ENCODE peak calls at places on chromosomes 11 and 22, in nine cellular contexts. J is mesenchymal stem cell, R is pancreas, I is Panc1, A is tibial nerve, Q is fibroblast of lung, T is ovary, B is IMR-90, U is HAP-1. F is an unnamed sample.

GRCh38 chr11:119786431-119787073 is 57.6 kb upstream of the NECTIN1 start:
- DNase-seq in J (no peak), R (no peak), I (no peak), A (no peak), Q (no peak), T (no peak), B (no peak), U (no peak), F (no peak)

GRCh38 chr22:41939981-41940852 is 6.7 kb downstream of the CENPM start:
- DNase-seq in J (peak; percentile 29), R (peak; percentile 15), I (no peak), A (no peak), Q (no peak), T (no peak), B (no peak), U (peak; percentile 58), F (no peak)

GRCh38 chr11:66386171-66387069 is 14.9 kb upstream of the SLC29A2 start:
- DNase-seq in J (peak; percentile 86), R (peak; percentile 86), I (peak; percentile 81), A (peak; percentile 80), Q (peak; percentile 64), T (peak; percentile 83), B (peak; percentile 80), U (peak; percentile 93), F (peak; percentile 87)

GRCh38 chr11:35260342-35260985 is 121.5 kb downstream of the CD44 start:
- DNase-seq in J (peak; percentile 94), R (no peak), I (no peak), A (no peak), Q (peak; percentile 87), T (no peak), B (peak; percentile 96), U (no peak), F (no peak)

GRCh38 chr22:31828739-31829138 is 74.9 kb downstream of the DEPDC5 start:
- DNase-seq in J (peak; percentile 75), R (no peak), I (no peak), A (no peak), Q (no peak), T (no peak), B (no peak), U (no peak), F (no peak)

GRCh38 chr11:67572747-67573419 is 10.7 kb upstream of the GSTP1 start:
- DNase-seq in J (peak; percentile 66), R (peak; percentile 70), I (no peak), A (no peak), Q (peak; percentile 32), T (peak; percentile 52), B (peak; percentile 48), U (peak; percentile 78), F (peak; percentile 43)

GRCh38 chr11:46273511-46274205 is 3.8 kb upstream of the CREB3L1 start:
- DNase-seq in J (no peak), R (peak; percentile 74), I (no peak), A (no peak), Q (peak; percentile 24), T (no peak), B (no peak), U (no peak), F (no peak)

GRCh38 chr11:107215006-107215405 is 196.7 kb upstream of the GUCY1A2 start:
- DNase-seq in J (no peak), R (no peak), I (no peak), A (no peak), Q (no peak), T (no peak), B (no peak), U (no peak), F (no peak)

GRCh38 chr11:80412604-80413003 is 971.8 kb upstream of the TENM4 start:
- DNase-seq in J (no peak), R (no peak), I (no peak), A (no peak), Q (no peak), T (no peak), B (no peak), U (no peak), F (no peak)

GRCh38 chr11:73578786-73579185 is 19.1 kb downstream of the FAM168A start:
- DNase-seq in J (no peak), R (no peak), I (no peak), A (no peak), Q (peak; percentile 20), T (no peak), B (no peak), U (no peak), F (no peak)

GRCh38 chr22:49968831-49969661 is 8.5 kb downstream of the PIM3 start:
- DNase-seq in J (no peak), R (peak; percentile 63), I (no peak), A (no peak), Q (no peak), T (peak; percentile 30), B (no peak), U (peak; percentile 9), F (no peak)

GRCh38 chr22:32237905-32238304 is 17.2 kb downstream of the SLC5A4 start:
- DNase-seq in J (no peak), R (no peak), I (no peak), A (no peak), Q (no peak), T (no peak), B (no peak), U (no peak), F (no peak)

GRCh38 chr11:80163011-80163410 is 722.2 kb upstream of the TENM4 start:
- DNase-seq in J (peak; percentile 72), R (no peak), I (no peak), A (no peak), Q (peak; percentile 81), T (no peak), B (peak; percentile 25), U (no peak), F (no peak)

GRCh38 chr11:9001736-9002135 is 2.1 kb downstream of the NRIP3 start:
- DNase-seq in J (peak; percentile 89), R (no peak), I (peak; percentile 92), A (no peak), Q (peak; percentile 88), T (no peak), B (peak; percentile 95), U (no peak), F (no peak)

GRCh38 chr11:44927174-44927661 is 23.5 kb downstream of the TP53I11 start:
- DNase-seq in J (peak; percentile 77), R (peak; percentile 75), I (peak; percentile 27), A (no peak), Q (peak; percentile 65), T (peak; percentile 58), B (peak; percentile 66), U (peak; percentile 85), F (no peak)

GRCh38 chr11:116207349-116207748 is 565.4 kb downstream of the BUD13 start:
- DNase-seq in J (no peak), R (no peak), I (no peak), A (no peak), Q (no peak), T (no peak), B (no peak), U (peak; percentile 21), F (no peak)
- H3K4me1 ChIP-seq in J (peaks cover 2% of the 10 kb centered on the region), R (no peaks in the 10 kb centered on the region), I (no peaks in the 10 kb centered on the region), A (no peaks in the 10 kb centered on the region), Q (no peaks in the 10 kb centered on the region), T (no peaks in the 10 kb centered on the region), B (no peaks in the 10 kb centered on the region), U (no peaks in the 10 kb centered on the region), F (no peaks in the 10 kb centered on the region)

GRCh38 chr11:113847580-113847979 is 27.8 kb downstream of the USP28 start:
- DNase-seq in J (no peak), R (no peak), I (no peak), A (no peak), Q (no peak), T (no peak), B (no peak), U (no peak), F (no peak)

GRCh38 chr11:113847111-113847510 is 28.3 kb downstream of the USP28 start:
- DNase-seq in J (no peak), R (no peak), I (no peak), A (no peak), Q (no peak), T (no peak), B (no peak), U (no peak), F (no peak)

GRCh38 chr11:113850188-113850587 is 25.2 kb downstream of the USP28 start:
- DNase-seq in J (no peak), R (no peak), I (no peak), A (no peak), Q (no peak), T (no peak), B (no peak), U (no peak), F (no peak)

GRCh38 chr11:113849713-113850112 is 25.7 kb downstream of the USP28 start:
- DNase-seq in J (no peak), R (no peak), I (no peak), A (no peak), Q (no peak), T (no peak), B (no peak), U (no peak), F (peak; percentile 79)
- H3K4me3 ChIP-seq in J (no peak overlapping the region), R (no peak overlapping the region), I (no peak overlapping the region), A (no peak overlapping the region), Q (no peak overlapping the region), T (no peak overlapping the region), B (no peak overlapping the region), U (no peak overlapping the region), F (no peak overlapping the region)

DNA sequence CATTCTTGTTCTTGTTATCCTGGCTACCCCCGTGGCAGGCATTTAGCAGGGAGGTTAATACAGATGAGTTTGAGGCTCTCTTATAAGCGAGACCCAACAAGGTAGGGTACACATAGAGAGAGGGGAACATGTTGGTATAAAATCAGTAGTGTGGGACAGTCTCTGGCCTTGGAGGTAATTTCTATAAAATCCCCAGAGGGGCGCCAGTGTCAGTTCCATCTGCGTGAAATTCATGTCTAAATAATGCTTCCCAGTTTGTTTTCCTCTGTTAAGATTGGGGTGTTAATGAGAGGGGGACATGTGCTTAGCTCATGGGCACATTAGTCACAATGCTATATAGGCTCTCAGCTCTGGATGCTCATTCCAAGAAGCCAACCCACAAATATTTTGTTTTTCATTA is 150.7 kb downstream of the MYO18B start:
- DNase-seq in J (no peak), R (no peak), I (no peak), A (no peak), Q (no peak), T (no peak), B (no peak), U (no peak), F (no peak)
- H3K36me3 ChIP-seq in J (no peaks in the 10 kb centered on the region), R (no peaks in the 10 kb centered on the region), I (no peaks in the 10 kb centered on the region), A (no peaks in the 10 kb centered on the region), Q (no peaks in the 10 kb centered on the region), T (no peaks in the 10 kb centered on the region), B (no peaks in the 10 kb centered on the region), U (no peaks in the 10 kb centered on the region), F (no peaks in the 10 kb centered on the region)

GRCh38 chr11:12284321-12285050 is 92.9 kb upstream of the PARVA start:
- DNase-seq in J (peak; percentile 81), R (no peak), I (no peak), A (no peak), Q (peak; percentile 89), T (no peak), B (peak; percentile 70), U (no peak), F (no peak)

GRCh38 chr11:12287009-12287373 is 90.4 kb upstream of the PARVA start:
- DNase-seq in J (peak; percentile 97), R (no peak), I (peak; percentile 47), A (no peak), Q (peak; percentile 98), T (peak; percentile 41), B (peak; percentile 96), U (no peak), F (no peak)

GRCh38 chr11:12285106-12285505 is 92.3 kb upstream of the PARVA start:
- DNase-seq in J (peak; percentile 99), R (no peak), I (no peak), A (no peak), Q (peak; percentile 99), T (no peak), B (peak; percentile 98), U (no peak), F (no peak)

GRCh38 chr11:12286606-12287005 is 90.8 kb upstream of the PARVA start:
- DNase-seq in J (no peak), R (no peak), I (no peak), A (no peak), Q (no peak), T (no peak), B (no peak), U (no peak), F (no peak)

GRCh38 chr11:12285811-12286222 is 91.6 kb upstream of the PARVA start:
- DNase-seq in J (peak; percentile 39), R (no peak), I (no peak), A (no peak), Q (peak; percentile 72), T (no peak), B (peak; percentile 45), U (no peak), F (no peak)
- H3K4me1 ChIP-seq in J (peaks cover 37% of the 10 kb centered on the region), R (no peaks in the 10 kb centered on the region), I (peaks cover 45% of the 10 kb centered on the region), A (no peaks in the 10 kb centered on the region), Q (peaks cover 53% of the 10 kb centered on the region), T (peaks cover 14% of the 10 kb centered on the region), B (peaks cover 41% of the 10 kb centered on the region), U (peaks cover 11% of the 10 kb centered on the region), F (no peaks in the 10 kb centered on the region)

F was measured in iPS DF 6.9.